ENCODE peak calls at places on chromosomes 3 and 15, in ten cellular contexts. J is uterus, W is mammary epithelial cell, G is upper lobe of right lung, I is H9, Z is right lobe of liver, T is IMR-90, O is psoas muscle, Y is transverse colon, D is heart right ventricle. A is an unnamed sample. For H3K27me3 and H3K4me1, the result is how much of the 10 kb centered on the place peaks cover.

GRCh38 chr15:80309769-80310384 is 57.9 kb upstream of the CTXND1 start:
- DNase-seq in D (no peak), I (no peak), W (peak), G (no peak), Z (no peak), Y (no peak), J (no peak), O (no peak), T (peak), A (no peak)

GRCh38 chr3:27285668-27286067 is 83.5 kb downstream of the NEK10 start:
- DNase-seq in Y (no peak), W (no peak), J (no peak), O (no peak), Z (no peak), G (no peak), D (no peak), T (no peak), I (no peak), A (no peak)

GRCh38 chr3:72951259-72951722 is 45.3 kb upstream of the PPP4R2 start:
- DNase-seq in D (no peak), J (no peak), O (no peak), Z (no peak), I (no peak), W (no peak), T (no peak), G (no peak), Y (no peak), A (no peak)

GRCh38 chr3:69385723-69386483 is at the start of gene FRMD4B:
- DNase-seq in Y (peak), D (peak), Z (peak), G (peak), O (peak), T (no peak), J (peak), I (peak), W (peak), A (peak)

GRCh38 chr3:163951397-163951987 is 1126.8 kb downstream of the SI start:
- DNase-seq in J (no peak), T (no peak), I (no peak), D (no peak), Z (no peak), W (no peak), O (no peak), Y (no peak), G (no peak), A (no peak)

GRCh38 chr3:186180891-186181471 is 72.1 kb upstream of the ETV5 start:
- DNase-seq in J (no peak), I (peak), W (no peak), G (no peak), T (no peak), Z (no peak), O (no peak), Y (no peak), D (no peak), A (no peak)

GRCh38 chr3:194306771-194307640 is 44.1 kb downstream of the CPN2 start:
- DNase-seq in D (no peak), G (peak), I (no peak), Z (no peak), Y (peak), J (no peak), T (no peak), O (no peak), W (no peak), A (no peak)

GRCh38 chr3:69144631-69145244 is 22.3 kb upstream of the LMOD3 start:
- DNase-seq in Z (no peak), O (no peak), W (no peak), D (no peak), G (no peak), J (no peak), Y (no peak), I (peak), T (no peak), A (no peak)

GRCh38 chr3:23576379-23576959 is 229.3 kb upstream of the UBE2E1 start:
- DNase-seq in O (no peak), Y (no peak), Z (no peak), D (no peak), J (no peak), W (no peak), T (no peak), G (no peak), I (no peak), A (no peak)

GRCh38 chr3:23567917-23568316 is 237.8 kb upstream of the UBE2E1 start:
- DNase-seq in G (no peak), W (peak), O (no peak), I (no peak), T (peak), Y (no peak), D (peak), Z (no peak), J (no peak), A (no peak)

GRCh38 chr3:23575697-23576096 is 230.1 kb upstream of the UBE2E1 start:
- DNase-seq in Y (no peak), D (no peak), W (no peak), I (no peak), G (no peak), T (peak), Z (no peak), O (no peak), J (no peak), A (no peak)

DNA sequence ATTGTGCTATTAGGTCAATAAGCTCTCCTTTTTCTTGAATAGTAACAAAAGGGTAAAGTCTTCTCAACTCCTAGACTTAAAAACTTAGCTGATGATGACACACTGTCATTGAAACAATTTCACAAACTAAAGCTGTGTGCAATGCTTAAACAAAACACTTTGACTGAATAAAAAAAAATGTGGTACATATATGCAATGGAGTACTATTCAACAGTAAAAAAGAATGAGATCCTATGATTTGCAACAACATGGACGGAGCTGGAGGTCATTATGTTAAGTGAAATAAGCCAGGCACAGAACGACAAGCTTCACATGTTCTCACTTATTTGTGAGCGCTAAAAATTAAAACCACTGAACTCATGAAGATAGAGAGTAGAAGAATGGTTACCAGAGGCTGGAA is 231.9 kb upstream of the UBE2E1 start:
- DNase-seq in W (no peak), I (no peak), O (no peak), Z (no peak), G (no peak), D (no peak), T (no peak), Y (no peak), J (no peak), A (no peak)
- H3K27me3 ChIP-seq in W (under half), I (under half), O (under half), Z (under half), G (under half), D (under half), T (under half), Y (under half), J (under half), A (under half)

GRCh38 chr15:40539030-40539429 is 25.8 kb downstream of the CCDC32 start:
- DNase-seq in J (no peak), I (no peak), D (no peak), Z (no peak), G (no peak), O (no peak), T (no peak), W (no peak), Y (no peak), A (no peak)

GRCh38 chr15:40545457-40545856 is 19.4 kb downstream of the CCDC32 start:
- DNase-seq in O (no peak), J (no peak), Z (no peak), D (no peak), Y (no peak), T (no peak), G (no peak), I (no peak), W (no peak), A (no peak)

GRCh38 chr15:40543631-40544294 is 21.1 kb downstream of the CCDC32 start:
- DNase-seq in O (no peak), D (no peak), I (no peak), T (no peak), Y (no peak), Z (no peak), G (no peak), W (no peak), J (no peak), A (no peak)

GRCh38 chr15:40543082-40543481 is 21.8 kb downstream of the CCDC32 start:
- DNase-seq in J (no peak), I (no peak), Y (no peak), G (no peak), O (no peak), W (no peak), D (no peak), T (no peak), Z (no peak), A (no peak)
- H3K4me1 ChIP-seq in J (under half), I (under half), Y (under half), G (under half), O (under half), W (under half), D (under half), T (under half), Z (under half), A (under half)

GRCh38 chr3:48696156-48696555 is 10.4 kb upstream of the NCKIPSD start:
- DNase-seq in Z (peak), D (no peak), W (no peak), I (no peak), J (no peak), T (no peak), Y (no peak), G (peak), O (no peak), A (no peak)

GRCh38 chr3:48694610-48695051 is 8.9 kb upstream of the NCKIPSD start:
- DNase-seq in G (peak), D (peak), Z (peak), T (peak), W (peak), J (peak), Y (peak), O (peak), I (no peak), A (peak)

GRCh38 chr3:48692551-48692950 is 6.8 kb upstream of the NCKIPSD start:
- DNase-seq in D (no peak), T (peak), O (no peak), J (no peak), Z (peak), Y (no peak), I (no peak), W (peak), G (peak), A (no peak)

GRCh38 chr3:48695113-48695753 is 9.5 kb upstream of the NCKIPSD start:
- DNase-seq in Y (peak), O (peak), T (peak), D (peak), Z (peak), G (peak), J (peak), W (peak), I (peak), A (no peak)

GRCh38 chr3:48693826-48694225 is 8.1 kb upstream of the NCKIPSD start:
- DNase-seq in D (no peak), G (peak), O (no peak), Z (peak), I (no peak), J (no peak), Y (no peak), W (no peak), T (no peak), A (no peak)
- H3K27ac ChIP-seq in D (peak), G (peak), O (no peak), Z (no peak), I (no peak), J (peak), Y (peak), W (peak), T (peak), A (peak)

GRCh38 chr3:123422457-123422856 is 26.4 kb downstream of the ADCY5 start:
- DNase-seq in I (peak), J (no peak), W (no peak), G (no peak), T (no peak), Y (no peak), O (no peak), D (no peak), Z (no peak), A (no peak)

GRCh38 chr3:123423026-123423425 is 25.9 kb downstream of the ADCY5 start:
- DNase-seq in W (no peak), T (no peak), G (no peak), I (no peak), J (no peak), O (no peak), Y (peak), D (peak), Z (peak), A (no peak)

GRCh38 chr3:123424321-123424998 is 24.4 kb downstream of the ADCY5 start:
- DNase-seq in J (no peak), Y (no peak), Z (peak), O (no peak), W (no peak), T (no peak), D (peak), G (no peak), I (no peak), A (no peak)

GRCh38 chr3:123423806-123424205 is 25.1 kb downstream of the ADCY5 start:
- DNase-seq in Z (no peak), I (no peak), W (no peak), J (no peak), Y (no peak), O (no peak), T (no peak), D (no peak), G (no peak), A (no peak)

GRCh38 chr3:123424999-123425386 is 23.9 kb downstream of the ADCY5 start:
- DNase-seq in D (peak), W (no peak), T (no peak), G (no peak), Y (no peak), O (no peak), J (no peak), I (no peak), Z (no peak), A (no peak)
- H3K27me3 ChIP-seq in D (under half), W (under half), T (half or more), G (under half), Y (under half), O (under half), J (under half), I (under half), Z (under half), A (under half)

DNA sequence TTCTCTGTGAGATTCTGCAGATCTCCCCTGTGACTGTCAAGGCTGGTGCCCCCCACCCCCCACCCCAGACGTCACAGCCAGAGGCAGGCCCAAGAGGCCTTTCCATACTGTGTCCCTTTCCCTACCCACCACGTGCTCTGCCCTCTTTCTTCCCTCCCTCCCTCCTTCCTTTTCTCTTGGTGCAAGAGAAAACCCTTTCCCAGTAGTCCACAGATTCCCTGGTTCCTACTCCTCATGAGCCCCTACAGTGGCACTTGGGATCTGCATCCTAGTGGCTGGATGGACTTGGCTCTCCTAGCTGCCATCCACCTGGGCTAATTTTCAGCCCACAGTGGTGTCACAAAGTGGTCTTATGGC is 35.1 kb downstream of the KLF13 start:
- DNase-seq in G (no peak), W (no peak), I (no peak), Y (no peak), T (no peak), O (no peak), J (no peak), Z (peak), D (no peak), A (no peak)
- H3K4me1 ChIP-seq in G (half or more), W (under half), I (under half), Y (half or more), T (under half), O (half or more), J (under half), Z (half or more), D (half or more), A (half or more)

DNA sequence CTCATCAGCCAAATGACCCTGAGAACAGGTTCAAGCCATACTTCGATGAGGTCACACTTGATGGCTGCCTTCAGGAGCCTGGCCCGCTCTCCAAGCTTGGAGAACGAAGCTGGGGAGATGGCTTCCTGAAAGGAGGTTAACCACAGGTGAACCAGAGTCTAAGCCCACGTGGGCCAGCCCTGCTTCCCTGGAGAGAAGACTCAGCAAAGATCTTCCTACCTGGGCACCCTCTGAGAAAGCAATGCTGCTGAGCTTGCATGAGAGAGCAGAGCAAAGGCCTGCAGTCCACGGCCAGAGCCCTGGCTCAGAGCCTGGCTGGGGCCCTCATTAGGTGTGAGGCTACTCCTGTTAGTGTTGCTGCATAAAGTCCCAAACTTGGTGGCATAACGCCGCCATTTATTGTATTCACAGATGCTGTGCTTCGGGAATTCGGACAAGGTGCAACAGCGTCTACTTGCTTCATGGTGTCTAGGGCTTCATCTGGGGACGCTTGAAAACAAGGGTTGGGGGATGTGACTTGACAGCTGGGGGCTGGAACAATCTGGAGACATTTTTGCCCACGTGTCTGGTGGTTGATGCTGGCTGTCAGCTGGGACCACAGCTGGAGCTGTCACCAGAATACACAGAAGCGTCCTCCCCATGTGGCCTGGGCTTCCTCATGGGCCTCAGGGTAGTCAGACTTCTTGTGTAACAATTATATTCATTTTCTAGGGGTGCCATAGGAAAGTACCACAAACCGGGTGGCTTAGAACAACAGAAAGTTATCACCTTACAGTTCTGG is 87.8 kb upstream of the MEF2A start:
- DNase-seq in T (no peak), J (no peak), I (no peak), G (no peak), O (no peak), Y (no peak), W (no peak), D (no peak), Z (no peak), A (no peak)
- H3K27ac ChIP-seq in T (peak), J (peak), I (no peak), G (no peak), O (no peak), Y (peak), W (no peak), D (no peak), Z (no peak), A (no peak)

A was measured in lower lobe of right lung.